ENCODE peak calls at places on chromosomes 5 and 9, in nine cellular contexts. O is amygdala; M is CD4-positive, alpha-beta T cell; J is NCI-H1694; S is B cell; A is chondrocyte; D is left lung; N is caudate nucleus; X is adrenal gland. K is an unnamed sample.

GRCh38 chr5:11700376-11700775 is 203.9 kb downstream of the CTNND2 start:
- DNase-seq in O (no peak), X (no peak), J (no peak), A (no peak), N (no peak), D (no peak), S (no peak), M (no peak), K (no peak)

GRCh38 chr9:105079457-105079856 is 151.5 kb upstream of the ABCA1 start:
- DNase-seq in M (no peak), O (no peak), N (no peak), J (no peak), D (no peak), X (no peak), S (no peak), A (no peak), K (no peak)

GRCh38 chr5:140242890-140243585 is 59.9 kb downstream of the PFDN1 start:
- DNase-seq in S (no peak), O (no peak), D (peak; percentile 59), X (peak; percentile 58), A (no peak), M (no peak), J (no peak), N (no peak), K (no peak)

GRCh38 chr9:129392093-129392541 is 214.1 kb upstream of the IER5L start:
- DNase-seq in M (no peak), N (no peak), O (no peak), X (no peak), J (no peak), A (peak; percentile 55), D (no peak), S (no peak), K (no peak)

GRCh38 chr5:133839721-133840120 is 128.7 kb downstream of the C5orf15 start:
- DNase-seq in X (no peak), M (no peak), S (no peak), A (no peak), D (no peak), N (no peak), J (no peak), O (no peak), K (no peak)

GRCh38 chr9:121281614-121282291 is 13.8 kb downstream of the GSN start:
- DNase-seq in O (no peak), S (no peak), X (peak; percentile 95), A (no peak), D (peak; percentile 89), N (no peak), M (no peak), J (no peak), K (peak; percentile 40)

GRCh38 chr9:102950341-102950740 is 44.8 kb upstream of the CYLC2 start:
- DNase-seq in D (no peak), N (no peak), J (no peak), O (no peak), M (no peak), X (no peak), S (no peak), A (no peak), K (no peak)

GRCh38 chr5:75023368-75024159 is 28.8 kb downstream of the GCNT4 start:
- DNase-seq in M (no peak), J (no peak), D (no peak), A (no peak), N (no peak), S (no peak), X (no peak), O (no peak), K (no peak)

GRCh38 chr9:26261503-26262330 is 583.5 kb upstream of the TUSC1 start:
- DNase-seq in O (no peak), N (no peak), X (no peak), D (no peak), J (no peak), A (no peak), S (no peak), M (no peak), K (peak; percentile 87)

GRCh38 chr9:72913382-72914009 is 39.4 kb downstream of the ALDH1A1 start:
- DNase-seq in N (no peak), X (no peak), M (no peak), D (no peak), A (no peak), S (no peak), J (no peak), O (no peak), K (no peak)

GRCh38 chr9:127201731-127202130 is 62.8 kb upstream of the GARNL3 start:
- DNase-seq in O (no peak), J (no peak), N (no peak), X (no peak), M (no peak), S (no peak), D (no peak), A (no peak), K (no peak)

GRCh38 chr9:5582835-5583195 is 46.1 kb upstream of the RIC1 start:
- DNase-seq in D (no peak), N (no peak), S (peak; percentile 74), A (no peak), J (no peak), O (no peak), M (peak; percentile 24), X (no peak), K (peak; percentile 68)

GRCh38 chr5:174925586-174925985 is 201.2 kb downstream of the MSX2 start:
- DNase-seq in A (no peak), D (no peak), M (no peak), O (no peak), J (no peak), S (no peak), N (no peak), X (no peak), K (no peak)

GRCh38 chr9:5994486-5994885 is 20.9 kb downstream of the RANBP6 start:
- DNase-seq in O (no peak), J (no peak), S (no peak), D (no peak), A (no peak), X (no peak), N (no peak), M (no peak), K (no peak)